ENCODE peak calls at places on chromosomes 11 and 22, in six cellular contexts. One of them, this sample, is unnamed. For H3K27me3, the result is how much of the 10 kb centered on the place peaks cover.

GRCh38 chr22:45473626-45474237 is 29.0 kb upstream of the FBLN1 start:
- DNase-seq in heart right ventricle: no peak
- DNase-seq in lung: no peak
- DNase-seq in effector memory CD4-positive, alpha-beta T cell: no peak
- DNase-seq in naive thymus-derived CD4-positive, alpha-beta T cell: no peak
- DNase-seq in GM23248: no peak
- DNase-seq in this sample: no peak

GRCh38 chr11:122162095-122162494 is 46.1 kb upstream of the BLID start:
- DNase-seq in heart right ventricle: no peak
- DNase-seq in lung: no peak
- DNase-seq in effector memory CD4-positive, alpha-beta T cell: no peak
- DNase-seq in GM23248: peak
- DNase-seq in naive thymus-derived CD4-positive, alpha-beta T cell: no peak
- DNase-seq in this sample: no peak

GRCh38 chr11:32916994-32917393 is 24.4 kb downstream of the QSER1 start:
- DNase-seq in lung: no peak
- DNase-seq in effector memory CD4-positive, alpha-beta T cell: no peak
- DNase-seq in naive thymus-derived CD4-positive, alpha-beta T cell: no peak
- DNase-seq in heart right ventricle: no peak
- DNase-seq in GM23248: no peak
- DNase-seq in this sample: no peak

GRCh38 chr11:113553235-113553634 is 78.0 kb upstream of the DRD2 start:
- DNase-seq in lung: no peak
- DNase-seq in effector memory CD4-positive, alpha-beta T cell: no peak
- DNase-seq in naive thymus-derived CD4-positive, alpha-beta T cell: no peak
- DNase-seq in GM23248: peak
- DNase-seq in heart right ventricle: no peak
- DNase-seq in this sample: peak

GRCh38 chr11:60970369-60970774 is 1.1 kb upstream of the CD6 start:
- DNase-seq in GM23248: peak
- DNase-seq in lung: peak
- DNase-seq in effector memory CD4-positive, alpha-beta T cell: peak
- DNase-seq in heart right ventricle: peak
- DNase-seq in naive thymus-derived CD4-positive, alpha-beta T cell: peak
- DNase-seq in this sample: no peak

GRCh38 chr11:22225190-22225589 is 32.3 kb downstream of the ANO5 start:
- DNase-seq in heart right ventricle: no peak
- DNase-seq in lung: no peak
- DNase-seq in effector memory CD4-positive, alpha-beta T cell: no peak
- DNase-seq in GM23248: no peak
- DNase-seq in naive thymus-derived CD4-positive, alpha-beta T cell: no peak
- DNase-seq in this sample: no peak

GRCh38 chr11:78834886-78835285 is 260.2 kb upstream of the NARS2 start:
- DNase-seq in GM23248: no peak
- DNase-seq in naive thymus-derived CD4-positive, alpha-beta T cell: no peak
- DNase-seq in effector memory CD4-positive, alpha-beta T cell: no peak
- DNase-seq in heart right ventricle: no peak
- DNase-seq in lung: no peak
- DNase-seq in this sample: no peak

GRCh38 chr11:134579709-134580634 is 167.9 kb upstream of the B3GAT1 start:
- DNase-seq in GM23248: no peak
- DNase-seq in heart right ventricle: no peak
- DNase-seq in lung: peak
- DNase-seq in naive thymus-derived CD4-positive, alpha-beta T cell: no peak
- DNase-seq in effector memory CD4-positive, alpha-beta T cell: no peak
- DNase-seq in this sample: no peak

GRCh38 chr11:73538381-73538872 is 59.5 kb downstream of the FAM168A start:
- DNase-seq in heart right ventricle: no peak
- DNase-seq in GM23248: peak
- DNase-seq in lung: no peak
- DNase-seq in naive thymus-derived CD4-positive, alpha-beta T cell: no peak
- DNase-seq in effector memory CD4-positive, alpha-beta T cell: no peak
- DNase-seq in this sample: peak

GRCh38 chr22:48422900-48423480 is 1404.7 kb downstream of the BRD1 start:
- DNase-seq in lung: no peak
- DNase-seq in heart right ventricle: no peak
- DNase-seq in naive thymus-derived CD4-positive, alpha-beta T cell: no peak
- DNase-seq in effector memory CD4-positive, alpha-beta T cell: no peak
- DNase-seq in GM23248: no peak
- DNase-seq in this sample: no peak

GRCh38 chr11:128630367-128631230 is 43.2 kb upstream of the ETS1 start:
- DNase-seq in lung: peak
- DNase-seq in effector memory CD4-positive, alpha-beta T cell: peak
- DNase-seq in GM23248: peak
- DNase-seq in naive thymus-derived CD4-positive, alpha-beta T cell: peak
- DNase-seq in heart right ventricle: peak
- DNase-seq in this sample: peak

GRCh38 chr11:1597981-1598380 is at the start of gene KRTAP5-2:
- DNase-seq in lung: no peak
- DNase-seq in effector memory CD4-positive, alpha-beta T cell: no peak
- DNase-seq in naive thymus-derived CD4-positive, alpha-beta T cell: no peak
- DNase-seq in heart right ventricle: no peak
- DNase-seq in GM23248: no peak
- DNase-seq in this sample: no peak
- H3K27me3 ChIP-seq in lung: under half
- H3K27me3 ChIP-seq in effector memory CD4-positive, alpha-beta T cell: under half
- H3K27me3 ChIP-seq in naive thymus-derived CD4-positive, alpha-beta T cell: under half
- H3K27me3 ChIP-seq in heart right ventricle: under half
- H3K27me3 ChIP-seq in GM23248: half or more
- H3K27me3 ChIP-seq in this sample: under half

GRCh38 chr11:352456-353180 is 16.7 kb upstream of the B4GALNT4 start:
- DNase-seq in naive thymus-derived CD4-positive, alpha-beta T cell: no peak
- DNase-seq in effector memory CD4-positive, alpha-beta T cell: no peak
- DNase-seq in GM23248: no peak
- DNase-seq in lung: no peak
- DNase-seq in heart right ventricle: no peak
- DNase-seq in this sample: no peak
- H3K27ac ChIP-seq in naive thymus-derived CD4-positive, alpha-beta T cell: peak
- H3K27ac ChIP-seq in effector memory CD4-positive, alpha-beta T cell: no peak
- H3K27ac ChIP-seq in GM23248: peak
- H3K27ac ChIP-seq in lung: peak
- H3K27ac ChIP-seq in heart right ventricle: peak
- H3K27ac ChIP-seq in this sample: no peak

GRCh38 chr11:124753207-124753606 is 1.2 kb upstream of the VSIG2 start:
- DNase-seq in GM23248: no peak
- DNase-seq in naive thymus-derived CD4-positive, alpha-beta T cell: no peak
- DNase-seq in heart right ventricle: no peak
- DNase-seq in effector memory CD4-positive, alpha-beta T cell: no peak
- DNase-seq in lung: no peak
- DNase-seq in this sample: no peak
- H3K27me3 ChIP-seq in GM23248: half or more
- H3K27me3 ChIP-seq in naive thymus-derived CD4-positive, alpha-beta T cell: under half
- H3K27me3 ChIP-seq in heart right ventricle: under half
- H3K27me3 ChIP-seq in effector memory CD4-positive, alpha-beta T cell: under half
- H3K27me3 ChIP-seq in lung: under half
- H3K27me3 ChIP-seq in this sample: half or more

GRCh38 chr11:64299847-64300648 is at the start of gene CATSPERZ:
- DNase-seq in heart right ventricle: no peak
- DNase-seq in lung: no peak
- DNase-seq in GM23248: peak
- DNase-seq in effector memory CD4-positive, alpha-beta T cell: no peak
- DNase-seq in naive thymus-derived CD4-positive, alpha-beta T cell: no peak
- DNase-seq in this sample: no peak
- H3K27ac ChIP-seq in heart right ventricle: no peak
- H3K27ac ChIP-seq in lung: peak
- H3K27ac ChIP-seq in GM23248: no peak
- H3K27ac ChIP-seq in effector memory CD4-positive, alpha-beta T cell: peak
- H3K27ac ChIP-seq in naive thymus-derived CD4-positive, alpha-beta T cell: no peak
- H3K27ac ChIP-seq in this sample: no peak

GRCh38 chr11:45924927-45925326 is 2.5 kb downstream of the LARGE2 start:
- DNase-seq in lung: no peak
- DNase-seq in GM23248: no peak
- DNase-seq in effector memory CD4-positive, alpha-beta T cell: no peak
- DNase-seq in naive thymus-derived CD4-positive, alpha-beta T cell: no peak
- DNase-seq in heart right ventricle: no peak
- DNase-seq in this sample: no peak
- H3K27me3 ChIP-seq in lung: under half
- H3K27me3 ChIP-seq in GM23248: under half
- H3K27me3 ChIP-seq in effector memory CD4-positive, alpha-beta T cell: under half
- H3K27me3 ChIP-seq in naive thymus-derived CD4-positive, alpha-beta T cell: under half
- H3K27me3 ChIP-seq in heart right ventricle: under half
- H3K27me3 ChIP-seq in this sample: under half

GRCh38 chr22:42664976-42665831 is 16.0 kb upstream of the CYB5R3 start:
- DNase-seq in naive thymus-derived CD4-positive, alpha-beta T cell: no peak
- DNase-seq in GM23248: no peak
- DNase-seq in effector memory CD4-positive, alpha-beta T cell: no peak
- DNase-seq in heart right ventricle: no peak
- DNase-seq in lung: no peak
- DNase-seq in this sample: no peak
- H3K27ac ChIP-seq in naive thymus-derived CD4-positive, alpha-beta T cell: no peak
- H3K27ac ChIP-seq in GM23248: no peak
- H3K27ac ChIP-seq in effector memory CD4-positive, alpha-beta T cell: no peak
- H3K27ac ChIP-seq in heart right ventricle: no peak
- H3K27ac ChIP-seq in lung: no peak
- H3K27ac ChIP-seq in this sample: no peak

GRCh38 chr11:2366271-2366670 is 10.8 kb upstream of the CD81 start:
- DNase-seq in naive thymus-derived CD4-positive, alpha-beta T cell: no peak
- DNase-seq in effector memory CD4-positive, alpha-beta T cell: no peak
- DNase-seq in lung: no peak
- DNase-seq in GM23248: no peak
- DNase-seq in heart right ventricle: no peak
- DNase-seq in this sample: no peak
- H3K27me3 ChIP-seq in naive thymus-derived CD4-positive, alpha-beta T cell: under half
- H3K27me3 ChIP-seq in effector memory CD4-positive, alpha-beta T cell: under half
- H3K27me3 ChIP-seq in lung: under half
- H3K27me3 ChIP-seq in GM23248: under half
- H3K27me3 ChIP-seq in heart right ventricle: under half
- H3K27me3 ChIP-seq in this sample: under half

DNA sequence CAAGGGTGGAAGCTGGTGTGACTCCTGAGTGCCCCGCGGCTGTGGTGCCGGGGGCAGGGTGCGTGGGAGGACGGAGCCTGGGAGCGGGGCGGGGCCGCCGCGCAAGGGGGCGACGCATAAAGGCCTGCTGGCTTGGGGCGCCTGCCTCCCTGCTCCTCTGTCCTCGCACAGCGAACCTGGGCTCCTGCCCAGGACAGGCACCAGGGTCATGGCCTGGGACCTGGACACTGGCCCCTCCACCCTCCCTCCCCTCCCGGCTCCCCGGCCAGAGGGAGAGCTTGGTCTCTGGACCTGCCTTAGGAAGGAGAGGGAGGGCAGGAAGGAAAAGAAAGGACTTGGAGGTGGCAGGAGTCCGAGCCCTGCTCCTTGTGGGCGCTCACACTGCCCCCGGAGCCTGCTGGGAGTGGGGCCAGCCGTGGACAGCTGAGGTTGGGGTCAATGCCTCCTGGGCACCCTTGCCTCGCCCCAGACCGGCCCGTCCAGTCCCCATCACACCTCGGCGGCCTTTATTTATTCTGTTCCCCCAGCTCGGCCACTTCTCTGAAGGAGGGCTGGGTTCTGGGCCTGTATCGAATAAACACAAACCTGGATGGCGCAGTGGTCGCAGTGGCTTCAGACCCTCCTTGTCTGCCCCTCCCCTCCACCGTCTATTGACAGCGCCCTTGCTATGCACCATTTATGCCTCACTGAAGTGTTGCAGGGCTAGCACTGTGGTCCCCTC is 8.7 kb downstream of the SLC16A8 start:
- DNase-seq in heart right ventricle: no peak
- DNase-seq in GM23248: no peak
- DNase-seq in lung: no peak
- DNase-seq in effector memory CD4-positive, alpha-beta T cell: no peak
- DNase-seq in naive thymus-derived CD4-positive, alpha-beta T cell: no peak
- DNase-seq in this sample: no peak
- H3K27ac ChIP-seq in heart right ventricle: no peak
- H3K27ac ChIP-seq in GM23248: no peak
- H3K27ac ChIP-seq in lung: no peak
- H3K27ac ChIP-seq in effector memory CD4-positive, alpha-beta T cell: no peak
- H3K27ac ChIP-seq in naive thymus-derived CD4-positive, alpha-beta T cell: no peak
- H3K27ac ChIP-seq in this sample: no peak

GRCh38 chr22:39906207-39906606 is 5.3 kb downstream of the GRAP2 start:
- DNase-seq in lung: no peak
- DNase-seq in heart right ventricle: no peak
- DNase-seq in GM23248: no peak
- DNase-seq in effector memory CD4-positive, alpha-beta T cell: no peak
- DNase-seq in naive thymus-derived CD4-positive, alpha-beta T cell: no peak
- DNase-seq in this sample: no peak
- H3K27me3 ChIP-seq in lung: under half
- H3K27me3 ChIP-seq in heart right ventricle: under half
- H3K27me3 ChIP-seq in GM23248: under half
- H3K27me3 ChIP-seq in effector memory CD4-positive, alpha-beta T cell: under half
- H3K27me3 ChIP-seq in naive thymus-derived CD4-positive, alpha-beta T cell: under half
- H3K27me3 ChIP-seq in this sample: under half

DNA sequence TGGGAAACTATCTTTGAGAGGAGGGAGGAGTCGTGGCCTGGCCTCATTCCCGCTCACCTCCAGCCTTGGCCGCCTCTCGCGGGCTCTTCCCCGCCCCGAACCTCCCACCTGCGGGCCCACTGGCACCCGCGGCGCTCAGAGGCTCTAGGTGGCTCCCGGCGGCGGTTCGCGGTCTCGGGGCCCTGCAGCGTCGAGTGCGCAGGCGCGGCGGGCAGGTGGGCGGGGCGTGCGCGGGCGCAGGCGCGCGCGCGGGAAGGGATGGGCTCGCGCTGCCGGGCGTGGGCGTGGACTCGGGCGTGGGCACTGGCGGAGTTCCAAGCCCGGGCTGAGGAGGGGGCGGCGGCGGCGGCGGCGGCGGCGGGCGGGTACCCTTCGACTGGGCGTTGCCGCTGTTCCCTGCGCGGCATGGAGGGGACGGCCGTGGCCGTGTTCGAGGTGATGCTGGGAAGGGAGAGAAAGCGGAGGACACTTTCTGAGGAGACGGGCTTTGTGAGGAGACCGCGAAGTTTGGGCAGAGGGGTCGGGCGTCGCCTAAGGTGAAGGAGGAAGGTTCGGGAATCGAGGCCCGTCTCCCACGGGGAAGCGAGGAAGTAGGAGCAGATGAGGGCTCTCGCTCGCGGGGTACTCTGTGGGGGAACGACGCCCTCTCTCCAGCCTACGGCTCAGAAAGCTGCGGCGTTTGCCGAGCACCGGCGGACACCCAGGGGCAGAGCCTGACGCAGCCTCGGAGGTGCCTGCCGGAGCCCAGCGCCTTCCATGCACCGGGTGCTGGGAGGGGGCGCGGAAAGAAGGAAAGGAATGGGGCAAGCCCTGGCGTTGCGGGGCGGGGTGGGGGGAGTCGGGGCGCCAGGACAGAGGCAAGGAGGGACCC is 15.7 kb upstream of the SPTBN2 start:
- DNase-seq in GM23248: peak
- DNase-seq in lung: peak
- DNase-seq in effector memory CD4-positive, alpha-beta T cell: peak
- DNase-seq in naive thymus-derived CD4-positive, alpha-beta T cell: peak
- DNase-seq in heart right ventricle: peak
- DNase-seq in this sample: no peak
- H3K27ac ChIP-seq in GM23248: no peak
- H3K27ac ChIP-seq in lung: peak
- H3K27ac ChIP-seq in effector memory CD4-positive, alpha-beta T cell: peak
- H3K27ac ChIP-seq in naive thymus-derived CD4-positive, alpha-beta T cell: peak
- H3K27ac ChIP-seq in heart right ventricle: no peak
- H3K27ac ChIP-seq in this sample: no peak